ENCODE peak calls at places on chromosomes 3 and 15, in ten cellular contexts. B is cardiac muscle cell, L is astrocyte of the spinal cord, C is GM12878, D is body of pancreas, N is GM06990, A is fibroblast of mammary gland, M is endothelial cell, R is AG09309, P is adrenal gland. O is an unnamed sample.

GRCh38 chr3:7733933-7734332 is 767.7 kb upstream of the LMCD1 start:
- DNase-seq in B (no peak), L (peak), C (no peak), D (no peak), N (no peak), A (no peak), M (no peak), R (no peak), P (no peak), O (no peak)

GRCh38 chr15:90892023-90892422 is 7.7 kb downstream of the FES start:
- DNase-seq in B (no peak), L (no peak), C (no peak), D (no peak), N (no peak), A (no peak), M (no peak), R (no peak), P (no peak), O (no peak)

GRCh38 chr15:28274211-28274610 is 47.8 kb downstream of the HERC2 start:
- DNase-seq in B (no peak), L (no peak), C (no peak), D (no peak), N (no peak), A (no peak), M (no peak), R (no peak), P (no peak), O (no peak)

GRCh38 chr3:189270248-189270832 is 98.6 kb downstream of the TPRG1 start:
- DNase-seq in B (peak), L (peak), C (no peak), D (peak), N (no peak), A (peak), M (peak), R (peak), P (peak), O (no peak)

GRCh38 chr15:29103825-29104565 is 165.6 kb downstream of the NSMCE3 start:
- DNase-seq in B (peak), L (peak), C (no peak), D (peak), N (peak), A (peak), M (peak), R (peak), P (peak), O (no peak)

GRCh38 chr15:68479870-68480269 is 47.9 kb upstream of the ITGA11 start:
- DNase-seq in B (no peak), L (peak), C (no peak), D (no peak), N (no peak), A (no peak), M (no peak), R (no peak), P (no peak), O (no peak)

GRCh38 chr3:12046406-12046805 is 42.2 kb downstream of the SYN2 start:
- DNase-seq in B (no peak), L (peak), C (no peak), D (no peak), N (no peak), A (peak), M (no peak), R (no peak), P (no peak), O (no peak)

GRCh38 chr3:132180337-132180791 is 136.8 kb upstream of the ACP3 start:
- DNase-seq in B (peak), L (peak), C (peak), D (no peak), N (no peak), A (peak), M (peak), R (peak), P (no peak), O (no peak)

GRCh38 chr15:84731774-84732173 is 15.8 kb upstream of the SEC11A start:
- DNase-seq in B (no peak), L (peak), C (no peak), D (no peak), N (no peak), A (peak), M (no peak), R (peak), P (no peak), O (no peak)

GRCh38 chr3:188052229-188052965 is 101.6 kb upstream of the LPP start:
- DNase-seq in B (peak), L (peak), C (no peak), D (peak), N (no peak), A (peak), M (peak), R (no peak), P (peak), O (no peak)

GRCh38 chr3:9934235-9934621 is 594 bp downstream of the CRELD1 start:
- DNase-seq in B (no peak), L (no peak), C (no peak), D (peak), N (no peak), A (peak), M (no peak), R (no peak), P (peak), O (no peak)

GRCh38 chr3:56314842-56315241 is 153.4 kb downstream of the ERC2 start:
- DNase-seq in B (peak), L (peak), C (no peak), D (no peak), N (no peak), A (peak), M (no peak), R (peak), P (no peak), O (no peak)

GRCh38 chr15:57591822-57592367 is at the start of gene MYZAP:
- DNase-seq in B (peak), L (no peak), C (no peak), D (peak), N (peak), A (no peak), M (peak), R (no peak), P (peak), O (peak)

GRCh38 chr3:180870008-180870733 is 42.3 kb upstream of the FXR1 start:
- DNase-seq in B (peak), L (no peak), C (no peak), D (peak), N (no peak), A (peak), M (peak), R (no peak), P (peak), O (no peak)

GRCh38 chr3:197008436-197009209 is 21.0 kb downstream of the MELTF start:
- DNase-seq in B (no peak), L (no peak), C (no peak), D (no peak), N (no peak), A (no peak), M (no peak), R (no peak), P (no peak), O (no peak)

GRCh38 chr15:23566070-23567050 is 886 bp downstream of the MKRN3 start:
- DNase-seq in B (no peak), L (peak), C (no peak), D (no peak), N (no peak), A (no peak), M (no peak), R (no peak), P (no peak), O (no peak)

GRCh38 chr15:40197434-40197833 is 36.6 kb downstream of the BUB1B start:
- DNase-seq in B (no peak), L (no peak), C (no peak), D (no peak), N (no peak), A (no peak), M (no peak), R (no peak), P (no peak), O (no peak)

GRCh38 chr15:33963831-33964664 is 4.2 kb upstream of the CHRM5 start:
- DNase-seq in B (peak), L (peak), C (no peak), D (no peak), N (no peak), A (peak), M (no peak), R (no peak), P (peak), O (no peak)

GRCh38 chr3:3648961-3649360 is 150.3 kb upstream of the LRRN1 start:
- DNase-seq in B (no peak), L (peak), C (no peak), D (no peak), N (no peak), A (no peak), M (no peak), R (no peak), P (no peak), O (no peak)

GRCh38 chr3:354433-354832 is 157.9 kb downstream of the CHL1 start:
- DNase-seq in B (peak), L (peak), C (peak), D (peak), N (peak), A (peak), M (peak), R (peak), P (peak), O (no peak)

GRCh38 chr3:157081681-157082210 is 78.2 kb downstream of the CCNL1 start:
- DNase-seq in B (peak), L (peak), C (no peak), D (peak), N (peak), A (peak), M (peak), R (peak), P (peak), O (peak)

GRCh38 chr15:58517682-58518525 is 86.1 kb downstream of the LIPC start:
- DNase-seq in B (peak), L (no peak), C (peak), D (no peak), N (peak), A (no peak), M (no peak), R (no peak), P (peak), O (no peak)

GRCh38 chr3:141127344-141128125 is 76.4 kb downstream of the SPSB4 start:
- DNase-seq in B (no peak), L (no peak), C (no peak), D (peak), N (no peak), A (no peak), M (no peak), R (no peak), P (no peak), O (no peak)

GRCh38 chr15:58839485-58839884 is 68.4 kb downstream of the MINDY2 start:
- DNase-seq in B (no peak), L (no peak), C (no peak), D (no peak), N (no peak), A (peak), M (no peak), R (no peak), P (no peak), O (no peak)

GRCh38 chr3:56323986-56324420 is 144.3 kb downstream of the ERC2 start:
- DNase-seq in B (peak), L (peak), C (no peak), D (no peak), N (no peak), A (peak), M (no peak), R (peak), P (peak), O (no peak)

GRCh38 chr15:38612159-38612863 is 47.7 kb upstream of the RASGRP1 start:
- DNase-seq in B (no peak), L (no peak), C (no peak), D (no peak), N (no peak), A (no peak), M (no peak), R (no peak), P (no peak), O (no peak)

GRCh38 chr15:64681424-64682024 is 93.9 kb downstream of the RBPMS2 start:
- DNase-seq in B (peak), L (peak), C (no peak), D (peak), N (no peak), A (peak), M (peak), R (no peak), P (peak), O (no peak)

GRCh38 chr3:9116351-9116750 is 133.1 kb downstream of the SRGAP3 start:
- DNase-seq in B (no peak), L (no peak), C (no peak), D (no peak), N (no peak), A (no peak), M (no peak), R (no peak), P (no peak), O (no peak)

GRCh38 chr15:48355377-48355776 is 24.1 kb downstream of the DUT start:
- DNase-seq in B (no peak), L (peak), C (no peak), D (no peak), N (no peak), A (peak), M (no peak), R (peak), P (no peak), O (no peak)

GRCh38 chr3:71244153-71245051 is 339.1 kb downstream of the FOXP1 start:
- DNase-seq in B (peak), L (peak), C (no peak), D (no peak), N (no peak), A (peak), M (no peak), R (no peak), P (no peak), O (no peak)

GRCh38 chr3:170355738-170356595 is 1.5 kb upstream of the SKIL start:
- DNase-seq in B (peak), L (peak), C (peak), D (peak), N (peak), A (peak), M (peak), R (no peak), P (peak), O (no peak)

GRCh38 chr3:142459096-142459495 is 11.3 kb upstream of the XRN1 start:
- DNase-seq in B (no peak), L (no peak), C (no peak), D (no peak), N (no peak), A (no peak), M (no peak), R (no peak), P (no peak), O (no peak)

GRCh38 chr3:35042210-35042960 is 596.9 kb upstream of the ARPP21 start:
- DNase-seq in B (no peak), L (no peak), C (no peak), D (peak), N (no peak), A (no peak), M (no peak), R (no peak), P (no peak), O (no peak)

GRCh38 chr3:160577551-160578195 is 12.3 kb upstream of the KPNA4 start:
- DNase-seq in B (peak), L (no peak), C (no peak), D (peak), N (no peak), A (peak), M (no peak), R (peak), P (no peak), O (no peak)

GRCh38 chr15:69328739-69329138 is 30.0 kb downstream of the PAQR5 start:
- DNase-seq in B (no peak), L (no peak), C (no peak), D (no peak), N (no peak), A (no peak), M (no peak), R (no peak), P (no peak), O (no peak)

GRCh38 chr15:62135532-62136134 is 29.5 kb downstream of the C2CD4B start:
- DNase-seq in B (no peak), L (peak), C (no peak), D (peak), N (no peak), A (peak), M (no peak), R (no peak), P (no peak), O (no peak)

GRCh38 chr3:128310286-128311058 is 156.2 kb downstream of the DNAJB8 start:
- DNase-seq in B (peak), L (no peak), C (no peak), D (peak), N (no peak), A (no peak), M (no peak), R (no peak), P (peak), O (no peak)

DNA sequence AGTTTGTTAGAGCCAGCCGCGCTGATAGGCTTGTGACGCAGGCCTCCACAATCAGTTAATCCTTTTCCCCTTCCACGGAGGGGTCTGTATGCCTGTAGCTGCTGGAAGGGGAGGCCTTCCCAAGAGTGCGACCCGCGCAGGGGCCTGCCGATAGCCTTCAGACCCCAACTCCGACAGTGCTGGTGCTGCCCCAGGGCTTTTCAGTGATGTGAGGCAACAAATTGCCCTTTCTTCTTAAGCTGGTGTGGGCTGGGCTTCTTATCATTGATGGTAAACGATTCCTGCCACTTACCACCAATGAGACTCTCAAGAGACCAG is 143.4 kb downstream of the CHSY1 start:
- DNase-seq in B (no peak), L (no peak), C (no peak), D (no peak), N (no peak), A (no peak), M (no peak), R (no peak), P (no peak), O (no peak)
- TF ChIP-seq CTCF in B (no peak), L (no peak), C (no peak), D (no peak), N (no peak), A (no peak), M (no peak), R (no peak), P (no peak), O (no peak)

GRCh38 chr3:158094235-158094916 is 11.8 kb downstream of the SHOX2 start:
- DNase-seq in B (no peak), L (no peak), C (no peak), D (no peak), N (peak), A (no peak), M (peak), R (no peak), P (no peak), O (peak)
- TF ChIP-seq CTCF in B (no peak), L (no peak), C (peak), D (no peak), N (peak), A (no peak), M (no peak), R (no peak), P (no peak), O (no peak)

DNA sequence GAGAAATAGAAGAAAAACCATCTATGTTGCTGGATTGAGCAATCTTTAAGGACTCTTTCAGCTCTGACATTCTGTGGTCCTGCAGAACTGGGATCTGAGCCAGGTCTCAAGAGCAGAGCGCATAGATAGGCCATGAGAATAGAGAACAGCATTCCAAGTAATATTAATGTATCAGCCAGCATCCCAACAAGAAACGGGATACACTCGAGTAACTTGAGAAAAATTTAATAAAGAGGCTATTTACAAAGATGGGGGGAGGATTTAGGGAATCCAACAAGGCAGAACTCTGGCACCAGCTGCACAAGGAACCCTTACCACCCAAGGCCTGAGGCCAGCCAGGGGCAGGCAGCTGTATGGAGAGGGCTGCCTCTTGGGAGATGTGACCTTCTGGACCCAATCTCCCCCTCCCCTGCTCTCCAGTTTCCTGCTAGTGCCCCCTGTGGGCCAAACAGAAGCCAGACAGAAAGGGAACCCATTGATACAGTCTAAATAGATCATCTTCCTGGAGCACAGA is 8.2 kb downstream of the TMOD2 start:
- DNase-seq in B (peak), L (peak), C (no peak), D (peak), N (no peak), A (peak), M (no peak), R (peak), P (peak), O (no peak)
- TF ChIP-seq CTCF in B (peak), L (peak), C (peak), D (no peak), N (peak), A (peak), M (no peak), R (peak), P (no peak), O (no peak)

GRCh38 chr15:77642019-77642418 is 9.3 kb upstream of the LINGO1 start:
- DNase-seq in B (no peak), L (no peak), C (no peak), D (no peak), N (no peak), A (no peak), M (no peak), R (no peak), P (no peak), O (no peak)

GRCh38 chr15:77642793-77643430 is 10.2 kb upstream of the LINGO1 start:
- DNase-seq in B (no peak), L (no peak), C (no peak), D (no peak), N (no peak), A (no peak), M (no peak), R (no peak), P (no peak), O (no peak)

GRCh38 chr15:77644543-77645247 is 12.0 kb upstream of the LINGO1 start:
- DNase-seq in B (no peak), L (no peak), C (no peak), D (no peak), N (no peak), A (no peak), M (no peak), R (no peak), P (no peak), O (no peak)

GRCh38 chr15:77645602-77646001 is 12.9 kb upstream of the LINGO1 start:
- DNase-seq in B (no peak), L (no peak), C (no peak), D (no peak), N (no peak), A (no peak), M (no peak), R (no peak), P (no peak), O (no peak)

GRCh38 chr15:77643764-77644163 is 11.1 kb upstream of the LINGO1 start:
- DNase-seq in B (no peak), L (no peak), C (no peak), D (no peak), N (no peak), A (no peak), M (no peak), R (no peak), P (no peak), O (no peak)
- TF ChIP-seq CTCF in B (no peak), L (no peak), C (no peak), D (no peak), N (no peak), A (no peak), M (no peak), R (no peak), P (no peak), O (no peak)

GRCh38 chr3:191702121-191702520 is 241.2 kb downstream of the PYDC2 start:
- DNase-seq in B (no peak), L (no peak), C (no peak), D (no peak), N (no peak), A (no peak), M (no peak), R (no peak), P (no peak), O (no peak)
- TF ChIP-seq CTCF in B (no peak), L (no peak), C (no peak), D (no peak), N (no peak), A (no peak), M (no peak), R (no peak), P (no peak), O (no peak)

DNA sequence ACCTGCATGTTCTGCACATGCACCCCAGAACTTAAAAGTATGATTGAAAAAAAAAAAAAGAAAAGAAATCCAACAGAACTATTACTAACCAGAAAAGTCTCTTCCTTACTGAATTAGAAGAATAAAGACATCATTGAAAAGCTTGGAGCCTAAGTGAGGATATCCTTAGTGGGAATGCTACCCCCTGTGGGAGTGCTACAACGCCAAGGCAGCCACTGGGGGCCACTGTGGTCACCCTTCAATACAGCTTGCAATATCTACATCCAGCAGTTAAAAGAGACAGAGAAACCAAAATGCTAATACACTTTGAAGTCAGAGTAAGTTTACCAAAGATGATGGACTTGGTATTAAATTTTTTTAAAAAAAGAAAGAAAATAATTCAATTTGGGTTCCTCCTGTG is 292.0 kb downstream of the PLCL2 start:
- DNase-seq in B (no peak), L (no peak), C (no peak), D (no peak), N (no peak), A (no peak), M (no peak), R (no peak), P (no peak), O (no peak)
- TF ChIP-seq CTCF in B (no peak), L (no peak), C (no peak), D (no peak), N (peak), A (no peak), M (no peak), R (no peak), P (no peak), O (no peak)

DNA sequence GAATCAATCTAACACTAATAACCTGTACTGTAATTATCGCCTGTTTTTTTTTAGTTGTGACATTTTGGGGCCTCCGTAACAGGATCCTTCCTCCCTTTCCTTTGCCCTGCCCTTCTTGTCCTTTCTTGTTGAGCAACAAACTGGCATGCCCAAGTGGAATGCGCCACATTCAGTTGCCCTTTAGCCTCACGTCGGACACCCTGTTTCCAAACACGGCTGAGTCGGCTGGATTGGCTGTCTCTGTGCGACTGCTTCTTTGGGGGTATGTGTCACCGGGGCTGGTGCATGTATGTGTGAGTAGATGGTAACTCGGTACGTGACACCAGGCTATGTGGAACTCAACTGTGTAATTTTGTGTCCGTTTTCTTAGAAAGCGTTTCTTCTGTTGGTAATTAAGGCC is 24.1 kb downstream of the TRAK1 start:
- DNase-seq in B (no peak), L (no peak), C (no peak), D (no peak), N (no peak), A (peak), M (no peak), R (no peak), P (no peak), O (no peak)
- TF ChIP-seq CTCF in B (no peak), L (no peak), C (no peak), D (no peak), N (no peak), A (no peak), M (no peak), R (no peak), P (no peak), O (no peak)